ENCODE peak calls at places on chromosomes 5 and 9, in seven cellular contexts. One of them, this sample, is unnamed.

GRCh38 chr5:40277161-40277906 is 402.4 kb upstream of the PTGER4 start:
- DNase-seq in HCT116: no peak
- DNase-seq in NB4: no peak
- DNase-seq in K562: no peak
- DNase-seq in endothelial cell of umbilical vein: no peak
- DNase-seq in HepG2: no peak
- DNase-seq in WTC11: no peak
- DNase-seq in this sample: no peak

GRCh38 chr9:121650220-121651013 is 1.0 kb upstream of the DAB2IP start:
- DNase-seq in WTC11: peak
- DNase-seq in HCT116: no peak
- DNase-seq in endothelial cell of umbilical vein: peak
- DNase-seq in NB4: peak
- DNase-seq in K562: peak
- DNase-seq in HepG2: peak
- DNase-seq in this sample: no peak

GRCh38 chr5:31334061-31334700 is 140.7 kb downstream of the CDH6 start:
- DNase-seq in NB4: no peak
- DNase-seq in HepG2: no peak
- DNase-seq in WTC11: no peak
- DNase-seq in HCT116: no peak
- DNase-seq in endothelial cell of umbilical vein: no peak
- DNase-seq in K562: no peak
- DNase-seq in this sample: no peak

GRCh38 chr5:58582004-58582403 is 871 bp upstream of the RAB3C start:
- DNase-seq in HepG2: no peak
- DNase-seq in HCT116: no peak
- DNase-seq in K562: no peak
- DNase-seq in endothelial cell of umbilical vein: no peak
- DNase-seq in WTC11: peak
- DNase-seq in NB4: peak
- DNase-seq in this sample: no peak

GRCh38 chr9:36165766-36166149 is 3.4 kb upstream of the CCIN start:
- DNase-seq in K562: no peak
- DNase-seq in HCT116: no peak
- DNase-seq in NB4: no peak
- DNase-seq in endothelial cell of umbilical vein: peak
- DNase-seq in HepG2: no peak
- DNase-seq in WTC11: no peak
- DNase-seq in this sample: no peak

GRCh38 chr5:43312699-43313034 is 545 bp downstream of the HMGCS1 start:
- DNase-seq in K562: no peak
- DNase-seq in endothelial cell of umbilical vein: no peak
- DNase-seq in NB4: peak
- DNase-seq in HepG2: no peak
- DNase-seq in HCT116: no peak
- DNase-seq in WTC11: no peak
- DNase-seq in this sample: no peak

GRCh38 chr9:1117439-1117838 is 67.3 kb downstream of the DMRT2 start:
- DNase-seq in NB4: no peak
- DNase-seq in K562: no peak
- DNase-seq in WTC11: no peak
- DNase-seq in endothelial cell of umbilical vein: no peak
- DNase-seq in HepG2: no peak
- DNase-seq in HCT116: no peak
- DNase-seq in this sample: no peak

GRCh38 chr9:33289501-33289900 is 815 bp upstream of the NFX1 start:
- DNase-seq in K562: no peak
- DNase-seq in endothelial cell of umbilical vein: peak
- DNase-seq in HCT116: no peak
- DNase-seq in WTC11: no peak
- DNase-seq in HepG2: no peak
- DNase-seq in NB4: peak
- DNase-seq in this sample: no peak

GRCh38 chr5:150297236-150297890 is 5.3 kb downstream of the ARSI start:
- DNase-seq in K562: no peak
- DNase-seq in endothelial cell of umbilical vein: no peak
- DNase-seq in HCT116: no peak
- DNase-seq in NB4: no peak
- DNase-seq in HepG2: no peak
- DNase-seq in WTC11: no peak
- DNase-seq in this sample: no peak

GRCh38 chr5:14842117-14842516 is 29.5 kb downstream of the ANKH start:
- DNase-seq in endothelial cell of umbilical vein: no peak
- DNase-seq in HepG2: peak
- DNase-seq in HCT116: no peak
- DNase-seq in WTC11: no peak
- DNase-seq in K562: no peak
- DNase-seq in NB4: no peak
- DNase-seq in this sample: no peak

GRCh38 chr9:1995084-1995483 is 20.1 kb upstream of the SMARCA2 start:
- DNase-seq in HepG2: no peak
- DNase-seq in endothelial cell of umbilical vein: no peak
- DNase-seq in NB4: no peak
- DNase-seq in K562: no peak
- DNase-seq in HCT116: no peak
- DNase-seq in WTC11: no peak
- DNase-seq in this sample: no peak

GRCh38 chr5:91928751-91929521 is 545.8 kb upstream of the ARRDC3 start:
- DNase-seq in HepG2: no peak
- DNase-seq in K562: no peak
- DNase-seq in endothelial cell of umbilical vein: peak
- DNase-seq in WTC11: no peak
- DNase-seq in HCT116: peak
- DNase-seq in NB4: peak
- DNase-seq in this sample: peak

GRCh38 chr5:142811840-142812557 is 41.8 kb downstream of the ARHGAP26 start:
- DNase-seq in endothelial cell of umbilical vein: no peak
- DNase-seq in K562: peak
- DNase-seq in WTC11: no peak
- DNase-seq in NB4: peak
- DNase-seq in HCT116: no peak
- DNase-seq in HepG2: no peak
- DNase-seq in this sample: no peak

GRCh38 chr9:36125062-36125855 is 11.3 kb upstream of the GLIPR2 start:
- DNase-seq in HCT116: no peak
- DNase-seq in endothelial cell of umbilical vein: no peak
- DNase-seq in WTC11: no peak
- DNase-seq in NB4: no peak
- DNase-seq in K562: no peak
- DNase-seq in HepG2: no peak
- DNase-seq in this sample: no peak

GRCh38 chr9:11319477-11320060 is 706.8 kb upstream of the PTPRD start:
- DNase-seq in HCT116: no peak
- DNase-seq in NB4: peak
- DNase-seq in WTC11: peak
- DNase-seq in endothelial cell of umbilical vein: peak
- DNase-seq in HepG2: no peak
- DNase-seq in K562: peak
- DNase-seq in this sample: no peak

GRCh38 chr5:172553838-172554344 is 87.2 kb upstream of the NEURL1B start:
- DNase-seq in WTC11: no peak
- DNase-seq in K562: no peak
- DNase-seq in endothelial cell of umbilical vein: no peak
- DNase-seq in HCT116: no peak
- DNase-seq in NB4: no peak
- DNase-seq in HepG2: no peak
- DNase-seq in this sample: no peak

GRCh38 chr9:8224381-8224791 is 424.8 kb upstream of the DMAC1 start:
- DNase-seq in NB4: no peak
- DNase-seq in HepG2: no peak
- DNase-seq in K562: no peak
- DNase-seq in HCT116: no peak
- DNase-seq in endothelial cell of umbilical vein: no peak
- DNase-seq in WTC11: no peak
- DNase-seq in this sample: no peak

GRCh38 chr9:129720865-129721545 is 31.8 kb downstream of the PTGES start:
- DNase-seq in WTC11: no peak
- DNase-seq in K562: peak
- DNase-seq in HepG2: no peak
- DNase-seq in NB4: no peak
- DNase-seq in endothelial cell of umbilical vein: no peak
- DNase-seq in HCT116: no peak
- DNase-seq in this sample: peak

GRCh38 chr9:137089232-137089947 is 2.6 kb downstream of the MAN1B1 start:
- DNase-seq in endothelial cell of umbilical vein: no peak
- DNase-seq in WTC11: no peak
- DNase-seq in HCT116: no peak
- DNase-seq in K562: no peak
- DNase-seq in HepG2: no peak
- DNase-seq in NB4: no peak
- DNase-seq in this sample: no peak

GRCh38 chr5:156803404-156803803 is 46.7 kb upstream of the PPP1R2B start:
- DNase-seq in NB4: no peak
- DNase-seq in HepG2: no peak
- DNase-seq in endothelial cell of umbilical vein: no peak
- DNase-seq in K562: no peak
- DNase-seq in HCT116: no peak
- DNase-seq in WTC11: no peak
- DNase-seq in this sample: no peak

GRCh38 chr9:100466171-100466827 is 6.7 kb upstream of the TMEFF1 start:
- DNase-seq in K562: no peak
- DNase-seq in HepG2: peak
- DNase-seq in endothelial cell of umbilical vein: no peak
- DNase-seq in WTC11: no peak
- DNase-seq in HCT116: no peak
- DNase-seq in NB4: no peak
- DNase-seq in this sample: no peak

GRCh38 chr5:98158440-98158839 is 615.0 kb upstream of the RGMB start:
- DNase-seq in K562: no peak
- DNase-seq in WTC11: no peak
- DNase-seq in endothelial cell of umbilical vein: no peak
- DNase-seq in NB4: no peak
- DNase-seq in HepG2: no peak
- DNase-seq in HCT116: no peak
- DNase-seq in this sample: no peak

GRCh38 chr5:75670571-75670970 is 46.7 kb downstream of the POC5 start:
- DNase-seq in WTC11: no peak
- DNase-seq in NB4: peak
- DNase-seq in HepG2: no peak
- DNase-seq in endothelial cell of umbilical vein: no peak
- DNase-seq in K562: no peak
- DNase-seq in HCT116: no peak
- DNase-seq in this sample: no peak

GRCh38 chr5:132099905-132100304 is 26.3 kb downstream of the CSF2 start:
- DNase-seq in K562: no peak
- DNase-seq in HCT116: no peak
- DNase-seq in WTC11: no peak
- DNase-seq in HepG2: no peak
- DNase-seq in endothelial cell of umbilical vein: no peak
- DNase-seq in NB4: no peak
- DNase-seq in this sample: no peak

GRCh38 chr5:51382759-51383493 is at the start of gene ISL1:
- DNase-seq in endothelial cell of umbilical vein: peak
- DNase-seq in K562: peak
- DNase-seq in WTC11: peak
- DNase-seq in NB4: no peak
- DNase-seq in HepG2: no peak
- DNase-seq in HCT116: peak
- DNase-seq in this sample: peak

GRCh38 chr5:172683696-172684464 is 42.8 kb downstream of the NEURL1B start:
- DNase-seq in NB4: no peak
- DNase-seq in HepG2: no peak
- DNase-seq in WTC11: peak
- DNase-seq in K562: no peak
- DNase-seq in endothelial cell of umbilical vein: peak
- DNase-seq in HCT116: no peak
- DNase-seq in this sample: no peak

GRCh38 chr9:128164332-128164885 is 4.3 kb downstream of the BBLN start:
- DNase-seq in HepG2: no peak
- DNase-seq in HCT116: no peak
- DNase-seq in WTC11: no peak
- DNase-seq in endothelial cell of umbilical vein: no peak
- DNase-seq in NB4: peak
- DNase-seq in K562: no peak
- DNase-seq in this sample: no peak

GRCh38 chr9:4970970-4971641 is 14.0 kb upstream of the JAK2 start:
- DNase-seq in NB4: peak
- DNase-seq in HepG2: no peak
- DNase-seq in WTC11: no peak
- DNase-seq in HCT116: no peak
- DNase-seq in K562: no peak
- DNase-seq in endothelial cell of umbilical vein: no peak
- DNase-seq in this sample: no peak
- TF ChIP-seq MAX in NB4: peak
- TF ChIP-seq MAX in HepG2: no peak
- TF ChIP-seq MAX in WTC11: no peak
- TF ChIP-seq MAX in HCT116: no peak
- TF ChIP-seq MAX in K562: no peak
- TF ChIP-seq MAX in endothelial cell of umbilical vein: no peak
- TF ChIP-seq MAX in this sample: no peak

DNA sequence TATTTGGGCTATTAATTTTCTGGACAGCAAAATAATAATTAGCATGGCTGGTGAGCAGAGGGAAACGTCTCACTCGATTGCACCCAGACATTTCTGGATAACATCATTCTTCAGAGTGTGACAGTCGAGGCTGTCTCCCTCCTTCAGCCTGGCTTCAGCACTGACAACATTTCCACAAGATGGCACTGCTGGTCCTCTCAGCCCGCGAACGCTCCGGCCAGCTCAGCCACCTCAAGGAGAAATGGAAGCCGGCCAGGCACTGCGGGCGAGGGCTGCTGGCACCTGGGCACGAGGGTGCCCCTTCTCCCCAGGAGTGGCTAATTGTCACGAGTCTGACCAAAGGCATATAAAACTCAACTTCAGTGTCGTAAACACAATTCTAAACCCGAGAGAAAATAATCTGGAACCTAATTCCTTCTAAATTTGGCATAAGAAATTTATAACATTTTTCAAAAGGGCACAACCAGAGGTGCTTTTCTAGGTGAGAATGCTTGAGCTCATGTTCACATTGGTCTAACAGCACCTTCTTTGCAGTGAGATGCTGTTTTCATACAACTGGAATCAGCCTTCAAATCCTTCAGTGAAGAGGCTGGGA is 65.9 kb downstream of the DAP start:
- DNase-seq in NB4: peak
- DNase-seq in WTC11: peak
- DNase-seq in K562: peak
- DNase-seq in HepG2: peak
- DNase-seq in HCT116: no peak
- DNase-seq in endothelial cell of umbilical vein: peak
- DNase-seq in this sample: peak
- TF ChIP-seq MAX in NB4: no peak
- TF ChIP-seq MAX in WTC11: no peak
- TF ChIP-seq MAX in K562: no peak
- TF ChIP-seq MAX in HepG2: no peak
- TF ChIP-seq MAX in HCT116: no peak
- TF ChIP-seq MAX in endothelial cell of umbilical vein: no peak
- TF ChIP-seq MAX in this sample: peak

GRCh38 chr9:131469369-131469768 is 33.3 kb upstream of the POMT1 start:
- DNase-seq in WTC11: no peak
- DNase-seq in HepG2: no peak
- DNase-seq in NB4: no peak
- DNase-seq in HCT116: no peak
- DNase-seq in endothelial cell of umbilical vein: no peak
- DNase-seq in K562: no peak
- DNase-seq in this sample: no peak
- TF ChIP-seq MAX in WTC11: no peak
- TF ChIP-seq MAX in HepG2: no peak
- TF ChIP-seq MAX in NB4: no peak
- TF ChIP-seq MAX in HCT116: no peak
- TF ChIP-seq MAX in endothelial cell of umbilical vein: no peak
- TF ChIP-seq MAX in K562: no peak
- TF ChIP-seq MAX in this sample: no peak

GRCh38 chr9:23319092-23319491 is 506.9 kb downstream of the ELAVL2 start:
- DNase-seq in HCT116: no peak
- DNase-seq in HepG2: no peak
- DNase-seq in WTC11: no peak
- DNase-seq in K562: no peak
- DNase-seq in NB4: no peak
- DNase-seq in endothelial cell of umbilical vein: no peak
- DNase-seq in this sample: no peak
- TF ChIP-seq MAX in HCT116: no peak
- TF ChIP-seq MAX in HepG2: no peak
- TF ChIP-seq MAX in WTC11: no peak
- TF ChIP-seq MAX in K562: no peak
- TF ChIP-seq MAX in NB4: no peak
- TF ChIP-seq MAX in endothelial cell of umbilical vein: no peak
- TF ChIP-seq MAX in this sample: no peak

This sample was measured in A549.